ENCODE peak calls at places on chromosomes 1 and 21, in four cellular contexts. W is activated CD4-positive, alpha-beta T cell treated with anti-CD3 and anti-CD28 coated beads for 36 hours; R is HTR-8/SVneo; J is brain microvascular endothelial cell. K is an unnamed sample.

GRCh38 chr1:244344001-244344400 is 107.7 kb downstream of the ADSS2 start:
- DNase-seq in W (no peak), R (no peak), J (no peak), K (no peak)

GRCh38 chr1:59915516-59915915 is 11.1 kb downstream of the CYP2J2 start:
- DNase-seq in W (no peak), R (no peak), J (no peak), K (no peak)

GRCh38 chr1:171913385-171913784 is 72.1 kb downstream of the DNM3 start:
- DNase-seq in W (no peak), R (no peak), J (no peak), K (peak)

GRCh38 chr21:34613679-34614442 is 1.1 kb downstream of the RCAN1 start:
- DNase-seq in W (peak), R (no peak), J (no peak), K (peak)

GRCh38 chr1:45793942-45794604 is 9.3 kb upstream of the MAST2 start:
- DNase-seq in W (no peak), R (no peak), J (no peak), K (no peak)

GRCh38 chr1:158117854-158118691 is 62.6 kb upstream of the CD1D start:
- DNase-seq in W (peak), R (peak), J (peak), K (peak)

GRCh38 chr1:203381151-203381751 is 30.3 kb upstream of the FMOD start:
- DNase-seq in W (no peak), R (no peak), J (no peak), K (no peak)

GRCh38 chr1:241838831-241839365 is 9.1 kb upstream of the EXO1 start:
- DNase-seq in W (no peak), R (no peak), J (peak), K (no peak)

GRCh38 chr21:31555741-31556191 is 103.7 kb upstream of the SOD1 start:
- DNase-seq in W (no peak), R (no peak), J (no peak), K (no peak)

GRCh38 chr1:208528577-208529240 is 284.5 kb upstream of the PLXNA2 start:
- DNase-seq in W (no peak), R (no peak), J (no peak), K (no peak)

GRCh38 chr1:171251741-171252300 is 3.5 kb downstream of the FMO1 start:
- DNase-seq in W (peak), R (no peak), J (peak), K (peak)

K was measured in midbrain.